ENCODE peak calls at places on chromosomes 4 and X, in four cellular contexts. K is neural crest cell, B is progenitor cell of endocrine pancreas, O is choroid plexus epithelial cell. H is an unnamed sample.

GRCh38 chr4:83386931-83387897 is 52.6 kb upstream of the HPSE start:
- DNase-seq in K (no peak), B (no peak), O (no peak), H (no peak)

GRCh38 chr4:139020384-139020783 is 4.8 kb downstream of the NOCT start:
- DNase-seq in K (no peak), B (no peak), O (no peak), H (no peak)

GRCh38 chr4:55661398-55662056 is 25.4 kb upstream of the NMU start:
- DNase-seq in K (no peak), B (no peak), O (no peak), H (no peak)

GRCh38 chrX:16918979-16919378 is 27.5 kb upstream of the REPS2 start:
- DNase-seq in K (no peak), B (no peak), O (no peak), H (no peak)

GRCh38 chrX:9912341-9912740 is 54.8 kb upstream of the CLDN34 start:
- DNase-seq in K (no peak), B (no peak), O (no peak), H (no peak)

GRCh38 chr4:56874166-56874565 is 33.5 kb upstream of the REST start:
- DNase-seq in K (no peak), B (no peak), O (no peak), H (no peak)

GRCh38 chr4:123325241-123325681 is 71.3 kb upstream of the SPRY1 start:
- DNase-seq in K (no peak), B (no peak), O (no peak), H (no peak)

GRCh38 chrX:101265869-101266428 is 25.2 kb downstream of the TAF7L start:
- DNase-seq in K (no peak), B (no peak), O (peak; percentile 65), H (no peak)

GRCh38 chr4:45347056-45347455 is 620.7 kb upstream of the GNPDA2 start:
- DNase-seq in K (no peak), B (no peak), O (no peak), H (no peak)

GRCh38 chrX:8548446-8548845 is 83.8 kb downstream of the VCX3B start:
- DNase-seq in K (no peak), B (no peak), O (no peak), H (no peak)

GRCh38 chr4:88244821-88245579 is 39.4 kb downstream of the PPM1K start:
- DNase-seq in K (no peak), B (no peak), O (no peak), H (no peak)

GRCh38 chr4:40629401-40630334 is at the start of gene RBM47:
- DNase-seq in K (peak; percentile 26), B (peak; percentile 52), O (peak; percentile 51), H (no peak)
- TF ChIP-seq CTCF in K (peak; percentile 37), B (peak; percentile 27), O (peak; percentile 20), H (no peak)

DNA sequence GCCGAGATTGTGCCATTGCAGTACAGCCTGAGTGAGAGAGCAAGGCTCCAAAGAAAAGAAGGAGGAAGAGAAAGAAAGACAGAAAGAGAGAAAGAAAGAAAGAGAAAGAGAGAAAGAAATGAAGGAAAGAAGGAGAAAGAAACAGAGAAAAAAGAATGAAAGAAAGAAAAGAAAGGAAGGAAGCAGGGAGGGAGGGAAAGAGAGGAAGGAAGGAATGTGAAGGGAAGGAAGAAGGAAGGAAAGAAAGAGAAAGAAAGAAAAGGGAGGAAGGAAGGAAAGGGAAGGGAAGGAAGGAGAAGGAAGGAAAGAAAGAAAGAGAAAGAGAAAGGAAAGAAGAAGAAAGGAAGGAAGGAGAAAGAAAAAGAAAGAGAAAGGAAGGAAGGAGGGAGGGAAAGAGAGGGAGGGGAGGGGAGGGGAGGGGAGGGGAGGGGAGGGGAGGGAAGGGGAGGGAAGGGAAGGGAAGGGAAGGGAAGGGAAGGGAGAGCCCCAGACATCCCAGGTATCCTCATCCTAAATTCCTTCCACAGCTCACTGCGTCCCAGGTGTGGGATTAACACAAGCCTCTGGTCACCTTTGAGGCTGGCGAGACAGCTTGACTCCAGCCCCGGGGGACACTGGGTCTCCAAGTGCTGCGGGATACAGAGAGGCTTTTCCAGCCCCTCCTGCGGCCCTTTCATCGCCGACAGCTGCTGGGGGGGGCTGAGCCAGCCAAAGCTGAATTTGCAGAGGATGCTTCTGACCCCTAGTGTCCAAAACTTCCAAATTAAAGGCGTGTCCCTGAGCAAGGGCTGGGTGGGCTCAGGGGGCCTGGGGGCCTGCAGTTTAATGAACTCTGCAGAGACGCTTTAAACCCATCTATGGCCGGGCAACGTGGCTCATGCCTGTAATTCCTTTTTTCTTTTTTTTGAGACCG is 24.2 kb upstream of the CSF2RA start:
- DNase-seq in K (peak; percentile 26), B (no peak), O (no peak), H (no peak)
- TF ChIP-seq CTCF in K (peak; percentile 35), B (no peak), O (no peak), H (peak; percentile 38)

GRCh38 chrX:21586001-21586400 is 72.1 kb downstream of the KLHL34 start:
- DNase-seq in K (no peak), B (no peak), O (no peak), H (no peak)

GRCh38 chrX:21590012-21590776 is 67.9 kb downstream of the KLHL34 start:
- DNase-seq in K (no peak), B (no peak), O (no peak), H (no peak)
- TF ChIP-seq CTCF in K (no peak), B (no peak), O (no peak), H (no peak)

GRCh38 chrX:132023896-132024386 is 839 bp downstream of the STK26 start:
- DNase-seq in K (peak; percentile 19), B (no peak), O (no peak), H (no peak)

GRCh38 chrX:132025085-132025484 is 2.0 kb downstream of the STK26 start:
- DNase-seq in K (peak; percentile 8), B (no peak), O (no peak), H (no peak)

GRCh38 chrX:132023117-132023895 is at the start of gene STK26:
- DNase-seq in K (peak; percentile 72), B (peak; percentile 79), O (peak; percentile 36), H (peak; percentile 91)

GRCh38 chrX:132022863-132023116 is 312 bp upstream of the STK26 start:
- DNase-seq in K (no peak), B (no peak), O (peak; percentile 2), H (no peak)

DNA sequence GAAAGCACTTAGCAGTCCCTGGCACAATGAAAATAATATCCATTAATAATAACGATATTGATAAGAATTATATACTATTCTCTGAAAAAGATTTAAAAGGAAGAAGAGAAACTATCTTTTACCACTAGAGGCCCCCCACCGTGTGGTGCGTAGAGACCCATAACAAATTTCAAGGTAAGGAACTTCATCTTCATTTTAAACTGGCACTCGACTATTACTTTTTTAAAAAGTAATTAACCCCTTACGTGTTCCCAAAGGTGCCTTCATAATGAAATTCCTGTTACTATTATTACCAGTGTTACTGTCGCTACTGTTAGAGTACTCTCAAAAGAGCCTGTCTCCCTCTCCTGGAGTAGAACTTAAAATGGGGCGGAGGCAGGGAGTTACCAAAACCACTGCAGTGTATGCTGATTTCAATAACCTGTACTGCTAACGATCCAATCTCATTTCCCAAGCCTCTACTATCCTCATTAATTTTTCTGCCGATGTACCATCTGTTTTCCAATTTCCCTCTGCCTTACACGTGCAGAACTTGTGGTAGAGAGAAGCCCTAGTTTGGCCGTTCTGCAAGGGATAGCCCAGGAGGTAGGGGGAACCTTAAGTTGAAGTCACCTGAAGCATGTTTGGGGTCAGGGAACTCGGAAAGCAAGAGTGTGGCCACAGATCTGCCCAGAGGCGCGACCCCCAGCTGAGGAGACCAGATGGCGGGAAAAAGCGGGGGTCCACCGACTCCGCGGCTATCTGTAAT is 813 bp upstream of the STK26 start:
- DNase-seq in K (no peak), B (no peak), O (peak; percentile 6), H (no peak)
- TF ChIP-seq CTCF in K (peak; percentile 65), B (peak; percentile 46), O (peak; percentile 25), H (peak; percentile 51)

GRCh38 chr4:145843148-145843547 is 95.5 kb downstream of the ZNF827 start:
- DNase-seq in K (no peak), B (no peak), O (peak; percentile 80), H (no peak)

GRCh38 chr4:145842224-145842887 is 96.3 kb downstream of the ZNF827 start:
- DNase-seq in K (no peak), B (no peak), O (peak; percentile 38), H (no peak)

GRCh38 chr4:145840801-145841200 is 97.8 kb downstream of the ZNF827 start:
- DNase-seq in K (no peak), B (no peak), O (no peak), H (no peak)

GRCh38 chr4:145839151-145839550 is 99.5 kb downstream of the ZNF827 start:
- DNase-seq in K (no peak), B (no peak), O (peak; percentile 77), H (no peak)

GRCh38 chr4:145840162-145840768 is 98.4 kb downstream of the ZNF827 start:
- DNase-seq in K (no peak), B (no peak), O (peak; percentile 65), H (no peak)
- TF ChIP-seq CTCF in K (peak; percentile 57), B (peak; percentile 45), O (peak; percentile 49), H (peak; percentile 59)

H was measured in osteocyte.